ENCODE peak calls at places on chromosomes 11 and 22, in four cellular contexts. U is HL-60, R is GM12878, Q is K562. P is an unnamed sample.

GRCh38 chr11:2163428-2163978 is 2.5 kb upstream of the INS start:
- DNase-seq in U (no peak), R (no peak), Q (no peak), P (no peak)

GRCh38 chr22:48968201-48968959 is 859.3 kb downstream of the BRD1 start:
- DNase-seq in U (no peak), R (no peak), Q (peak), P (no peak)

GRCh38 chr11:111540114-111540920 is at the start of gene LAYN:
- DNase-seq in U (no peak), R (no peak), Q (no peak), P (peak)

GRCh38 chr22:46107089-46107664 is 43.1 kb upstream of the PPARA start:
- DNase-seq in U (no peak), R (no peak), Q (no peak), P (no peak)

GRCh38 chr22:40509401-40510134 is 127.0 kb downstream of the MRTFA start:
- DNase-seq in U (peak), R (no peak), Q (no peak), P (no peak)

GRCh38 chr22:26364066-26365015 is 64.7 kb upstream of the ASPHD2 start:
- DNase-seq in U (peak), R (peak), Q (peak), P (peak)

GRCh38 chr11:75785187-75785586 is 16.6 kb downstream of the DGAT2 start:
- DNase-seq in U (no peak), R (no peak), Q (no peak), P (no peak)

GRCh38 chr11:100902454-100903141 is 215.5 kb downstream of the ARHGAP42 start:
- DNase-seq in U (no peak), R (no peak), Q (no peak), P (no peak)

GRCh38 chr11:29773656-29774264 is 243.1 kb downstream of the KCNA4 start:
- DNase-seq in U (no peak), R (no peak), Q (no peak), P (no peak)

DNA sequence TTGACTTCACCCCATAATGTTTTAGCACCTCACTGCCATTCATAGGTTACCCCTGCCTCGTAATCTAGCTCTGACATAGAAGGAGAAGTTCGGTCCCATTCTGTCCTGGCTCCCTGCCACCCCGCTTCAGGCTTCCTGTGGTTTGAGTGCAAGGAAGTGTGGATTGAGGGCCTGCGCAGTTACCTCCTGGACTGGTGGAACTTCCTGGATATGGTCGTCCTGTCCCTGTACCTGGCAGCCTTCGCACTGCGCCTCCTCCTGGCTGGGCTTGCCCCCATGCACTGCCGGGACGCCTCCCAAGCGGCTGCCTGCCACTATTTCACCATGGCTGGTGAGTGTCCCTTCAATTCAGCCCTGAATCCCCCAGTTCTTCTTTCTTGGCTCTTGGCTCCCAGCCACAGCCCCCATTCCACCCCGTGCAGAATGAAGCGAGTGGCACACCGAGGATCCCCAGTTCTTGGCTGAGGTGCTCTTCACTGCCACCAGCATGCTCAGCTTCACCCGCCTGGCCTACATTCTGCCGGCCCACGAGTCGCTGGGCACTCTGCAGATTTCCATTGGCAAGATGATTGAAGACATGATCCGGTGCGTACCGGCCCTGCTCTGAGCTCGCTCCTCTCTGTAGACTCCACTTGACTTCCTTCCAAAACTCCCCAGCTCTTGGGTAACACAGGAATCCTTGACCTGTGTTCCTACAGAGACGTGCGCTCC is 15.4 kb downstream of the ART5 start:
- DNase-seq in U (peak), R (no peak), Q (no peak), P (no peak)
- TF ChIP-seq SPI1 in U (peak), R (no peak), Q (no peak), P (no peak)

GRCh38 chr22:17537155-17537554 is 26.1 kb upstream of the SLC25A18 start:
- DNase-seq in U (no peak), R (no peak), Q (no peak), P (no peak)
- TF ChIP-seq SPI1 in U (no peak), R (no peak), Q (no peak), P (no peak)

GRCh38 chr22:39351689-39352214 is 2.0 kb downstream of the SYNGR1 start:
- DNase-seq in U (peak), R (peak), Q (no peak), P (no peak)
- TF ChIP-seq SPI1 in U (no peak), R (no peak), Q (no peak), P (no peak)

DNA sequence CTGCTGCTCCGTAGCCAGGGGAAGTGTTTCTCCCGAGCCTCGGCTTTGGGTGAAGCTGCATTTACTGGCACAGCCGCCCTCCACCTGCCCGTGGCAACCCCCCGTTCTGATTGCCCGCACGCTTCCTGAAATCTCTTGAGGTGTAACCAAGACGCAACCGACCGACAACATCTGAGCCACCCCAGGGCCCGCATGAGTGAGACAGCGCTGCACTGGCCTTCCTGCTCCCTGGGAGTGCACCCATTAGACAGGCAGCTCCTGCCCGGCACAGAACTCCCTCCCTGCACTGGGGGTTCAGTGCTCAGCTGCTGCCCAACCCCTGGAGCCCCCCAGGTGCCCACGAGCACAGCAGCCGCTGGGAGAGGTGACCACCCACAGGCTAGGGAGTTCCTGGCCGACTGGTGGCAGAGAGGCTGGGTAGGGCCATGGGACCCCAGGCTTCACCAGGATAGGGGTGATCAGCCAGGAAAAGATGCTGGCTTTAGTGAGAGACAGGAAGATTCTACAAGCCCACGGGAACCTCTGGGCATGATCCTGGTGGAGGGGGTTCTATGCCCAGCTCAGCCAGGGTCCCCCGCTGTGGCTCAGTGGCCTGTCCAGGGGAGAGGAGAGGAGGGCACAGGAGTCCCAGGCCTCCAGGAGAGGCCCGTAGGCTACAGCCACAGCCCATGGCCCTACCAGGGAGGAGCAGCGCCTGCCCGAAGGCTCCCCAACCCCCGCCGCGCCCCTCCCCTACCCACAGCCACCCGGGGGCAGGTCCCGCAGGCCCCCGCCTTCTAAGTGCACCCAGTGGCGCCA is 14.6 kb downstream of the PLXNB2 start:
- DNase-seq in U (peak), R (no peak), Q (no peak), P (no peak)
- TF ChIP-seq SPI1 in U (no peak), R (no peak), Q (no peak), P (no peak)

GRCh38 chr11:12179019-12179418 is 68.6 kb downstream of the MICAL2 start:
- DNase-seq in U (no peak), R (no peak), Q (no peak), P (no peak)
- TF ChIP-seq SPI1 in U (no peak), R (no peak), Q (no peak), P (no peak)

GRCh38 chr11:107011977-107012376 is 6.3 kb downstream of the GUCY1A2 start:
- DNase-seq in U (no peak), R (no peak), Q (no peak), P (no peak)
- TF ChIP-seq SPI1 in U (no peak), R (no peak), Q (no peak), P (no peak)

DNA sequence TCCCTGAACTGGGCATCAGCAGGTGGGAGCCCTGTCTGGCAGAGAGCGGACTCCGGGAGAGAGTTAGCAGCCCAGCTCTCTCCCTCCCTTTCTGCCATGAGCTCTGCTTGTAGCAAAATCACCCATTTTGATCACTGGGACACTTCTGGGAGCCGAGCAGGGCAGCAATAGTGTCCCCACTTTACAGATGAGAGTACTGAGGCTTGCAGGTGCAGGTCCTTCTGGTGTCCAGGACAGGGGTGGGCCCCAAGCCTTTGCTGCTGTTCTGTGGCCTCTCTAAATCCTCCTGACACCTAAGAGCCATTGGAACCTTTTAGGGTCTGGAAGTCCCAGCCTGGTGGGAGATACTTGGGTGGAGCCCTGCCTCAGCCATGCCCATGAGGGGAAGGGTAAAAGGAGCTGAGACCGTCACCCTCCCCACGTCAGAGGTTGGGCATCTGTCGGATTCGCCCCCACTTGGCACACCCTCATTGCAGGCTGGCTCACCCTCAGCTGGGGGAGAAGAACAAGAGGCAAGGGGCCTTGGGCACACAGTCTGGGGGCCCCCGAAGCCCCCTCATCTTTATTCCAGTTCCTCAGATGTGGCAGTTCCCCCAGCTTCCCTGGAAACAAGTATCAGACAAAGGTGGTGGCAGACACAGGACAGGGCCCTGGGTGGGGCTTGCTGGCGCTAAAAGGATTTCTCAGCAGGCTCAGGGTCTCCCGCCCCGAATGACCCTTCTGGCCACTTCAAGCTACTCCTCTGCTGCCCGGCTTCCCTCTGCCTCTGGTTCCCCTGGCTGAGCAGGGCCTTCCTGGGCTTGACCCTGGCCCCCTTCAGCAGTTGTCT is 4.5 kb downstream of the RIN1 start:
- DNase-seq in U (no peak), R (no peak), Q (no peak), P (no peak)
- TF ChIP-seq SPI1 in U (no peak), R (no peak), Q (no peak), P (no peak)

GRCh38 chr22:42294034-42294985 is 23.9 kb upstream of the TCF20 start:
- DNase-seq in U (no peak), R (no peak), Q (peak), P (no peak)
- TF ChIP-seq SPI1 in U (no peak), R (no peak), Q (no peak), P (no peak)

DNA sequence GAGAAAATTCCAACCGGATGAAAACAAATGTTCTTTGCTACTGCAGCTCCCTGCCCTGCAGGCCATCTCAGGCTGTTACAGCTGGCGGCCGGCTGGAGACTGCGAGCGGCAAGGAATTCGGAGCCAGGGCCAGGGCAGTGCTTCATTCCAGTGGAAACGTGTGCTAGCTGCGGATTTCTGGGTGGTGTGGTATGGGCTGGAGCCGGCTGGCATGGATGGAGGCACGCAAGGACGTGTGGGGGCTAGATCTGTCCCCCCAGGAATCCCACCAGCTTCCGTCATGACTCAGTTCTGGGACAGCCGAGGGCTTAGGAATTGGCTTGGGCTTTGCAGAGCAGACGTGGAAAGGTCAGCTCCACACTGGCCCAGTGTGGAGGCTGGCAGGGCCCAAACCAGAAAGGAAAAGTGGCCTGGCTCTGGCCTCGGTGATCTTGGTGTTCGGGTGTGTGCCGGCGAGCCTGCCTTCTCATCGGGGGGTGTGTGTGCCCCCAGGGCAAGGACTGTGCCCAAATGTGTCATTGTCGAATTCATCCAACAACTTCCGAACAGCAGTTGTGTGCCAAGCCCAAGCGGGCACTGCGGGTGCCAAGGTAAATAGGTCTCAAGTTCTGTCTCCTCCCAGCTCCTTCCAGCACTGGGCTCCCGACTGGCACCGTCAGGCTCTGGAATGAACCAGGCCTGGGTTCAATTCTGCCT is 48.1 kb upstream of the SHISAL1 start:
- DNase-seq in U (no peak), R (no peak), Q (no peak), P (no peak)
- TF ChIP-seq SPI1 in U (no peak), R (no peak), Q (no peak), P (no peak)

DNA sequence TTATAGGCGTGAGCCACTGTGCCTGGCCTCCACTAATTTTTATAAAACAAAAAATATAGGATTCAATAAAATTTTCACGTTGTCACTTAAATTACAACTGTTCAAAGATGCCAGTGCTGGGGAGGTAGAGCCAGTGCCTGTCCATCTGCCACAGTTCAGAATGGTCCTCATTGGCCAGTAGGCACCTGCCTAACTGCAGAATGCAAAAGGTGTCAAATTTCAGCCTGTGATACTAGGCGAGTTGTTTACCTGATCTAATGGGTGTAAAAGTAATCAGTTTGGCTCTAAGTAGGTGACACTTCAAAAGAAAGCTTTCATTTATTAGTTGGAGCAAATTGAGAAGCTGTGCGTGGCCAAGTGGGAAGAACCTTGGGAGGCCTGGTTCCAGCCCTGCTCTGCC is 2.4 kb downstream of the SMARCB1 start:
- DNase-seq in U (no peak), R (no peak), Q (no peak), P (no peak)
- TF ChIP-seq SPI1 in U (no peak), R (no peak), Q (no peak), P (no peak)